ENCODE peak calls at places on chromosomes 6 and 20, in five cellular contexts. V is AG08395, C is NCI-H226, W is WTC11, J is bronchial epithelial cell. U is an unnamed sample.

GRCh38 chr20:37901667-37902503 is 1.0 kb upstream of the VSTM2L start:
- DNase-seq in V (peak; percentile 50), W (peak; percentile 49), C (peak; percentile 21), J (peak; percentile 65), U (no peak)

GRCh38 chr20:44851545-44851944 is 34.0 kb upstream of the YWHAB start:
- DNase-seq in V (no peak), J (no peak), C (no peak), W (no peak), U (no peak)

GRCh38 chr6:10314163-10314955 is 100.5 kb downstream of the TFAP2A start:
- DNase-seq in W (no peak), V (no peak), C (no peak), J (no peak), U (no peak)

GRCh38 chr6:3984494-3984893 is 94.4 kb downstream of the FAM217A start:
- DNase-seq in J (no peak), C (no peak), W (no peak), V (no peak), U (no peak)

GRCh38 chr20:14583413-14583812 is 246.0 kb upstream of the FLRT3 start:
- DNase-seq in W (no peak), J (peak; percentile 99), V (no peak), C (peak; percentile 54), U (no peak)

GRCh38 chr20:58225490-58226200 is 2.8 kb downstream of the ANKRD60 start:
- DNase-seq in V (no peak), C (no peak), J (no peak), W (no peak), U (no peak)

GRCh38 chr6:168302534-168302933 is 17.0 kb downstream of the DACT2 start:
- DNase-seq in J (no peak), C (no peak), V (no peak), W (no peak), U (no peak)

GRCh38 chr6:13181398-13181797 is 146.9 kb downstream of the TBC1D7 start:
- DNase-seq in J (no peak), W (no peak), C (no peak), V (no peak), U (no peak)

GRCh38 chr6:110813813-110814487 is 1.3 kb downstream of the CDK19 start:
- DNase-seq in J (peak; percentile 26), V (no peak), W (no peak), C (peak; percentile 3), U (no peak)

GRCh38 chr20:39886650-39887190 is 802.3 kb downstream of the MAFB start:
- DNase-seq in J (no peak), W (no peak), C (no peak), V (no peak), U (no peak)

GRCh38 chr6:17867880-17868279 is 119.6 kb downstream of the KIF13A start:
- DNase-seq in V (peak; percentile 75), C (peak; percentile 84), W (no peak), J (peak; percentile 45), U (no peak)

GRCh38 chr6:75935473-75935793 is 137.0 kb downstream of the IMPG1 start:
- DNase-seq in C (no peak), J (no peak), V (no peak), W (no peak), U (no peak)

GRCh38 chr20:14785065-14785743 is 447.8 kb upstream of the FLRT3 start:
- DNase-seq in C (no peak), V (no peak), W (no peak), J (no peak), U (no peak)

GRCh38 chr6:133132092-133132491 is 109.1 kb upstream of the EYA4 start:
- DNase-seq in C (no peak), W (no peak), J (no peak), V (no peak), U (no peak)

GRCh38 chr20:4853004-4853403 is 131.3 kb downstream of the PRND start:
- DNase-seq in V (no peak), W (no peak), C (no peak), J (no peak), U (no peak)

GRCh38 chr20:41080866-41081265 is 52.2 kb downstream of the TOP1 start:
- DNase-seq in J (no peak), W (no peak), C (no peak), V (no peak), U (no peak)

GRCh38 chr20:23187759-23188158 is 101.6 kb upstream of the CD93 start:
- DNase-seq in J (peak; percentile 52), V (no peak), W (no peak), C (peak; percentile 9), U (no peak)

GRCh38 chr6:72825265-72825918 is 203.5 kb downstream of the KCNQ5 start:
- DNase-seq in J (peak; percentile 76), W (no peak), C (peak; percentile 52), V (peak; percentile 48), U (no peak)

GRCh38 chr20:38134427-38135281 is 30.4 kb downstream of the TGM2 start:
- DNase-seq in V (no peak), W (peak; percentile 6), C (peak; percentile 47), J (no peak), U (no peak)

GRCh38 chr20:51661609-51662178 is 106.5 kb downstream of the ATP9A start:
- DNase-seq in V (peak; percentile 44), C (peak; percentile 47), J (peak; percentile 90), W (no peak), U (no peak)

GRCh38 chr20:15931897-15932296 is 641.4 kb downstream of the KIF16B start:
- DNase-seq in J (no peak), V (no peak), W (no peak), C (no peak), U (no peak)

U was measured in naive thymus-derived CD4-positive, alpha-beta T cell.